ENCODE peak calls at places on chromosomes 6 and 20, in five cellular contexts. M is K562, Y is HCT116, F is H1, K is GM12878. L is an unnamed sample.
A peak's percentile ranks its signal among the peaks of the same experiment; 100 is the strongest.

GRCh38 chr20:49446808-49447207 is 35.7 kb downstream of the KCNB1 start:
- DNase-seq in M (no peak), K (no peak), F (no peak), Y (no peak), L (no peak)

GRCh38 chr20:20614391-20614790 is 98.1 kb downstream of the RALGAPA2 start:
- DNase-seq in F (no peak), M (no peak), K (no peak), Y (no peak), L (no peak)

GRCh38 chr6:157228421-157229218 is 94.7 kb downstream of the TMEM242 start:
- DNase-seq in Y (no peak), F (no peak), K (no peak), M (peak; percentile 54), L (no peak)

GRCh38 chr6:125245523-125246264 is 56.1 kb downstream of the HDDC2 start:
- DNase-seq in F (no peak), Y (no peak), M (peak; percentile 50), K (no peak), L (no peak)

GRCh38 chr20:50111120-50111828 is 1.7 kb downstream of the UBE2V1 start:
- DNase-seq in F (no peak), M (peak; percentile 51), K (no peak), Y (no peak), L (no peak)

GRCh38 chr6:154229796-154230195 is 126.8 kb downstream of the IPCEF1 start:
- DNase-seq in Y (no peak), K (no peak), M (no peak), F (no peak), L (no peak)

GRCh38 chr6:157728183-157728881 is 94.7 kb upstream of the SNX9 start:
- DNase-seq in F (no peak), K (no peak), M (no peak), Y (no peak), L (peak; percentile 99)

GRCh38 chr20:37931153-37931922 is 28.4 kb downstream of the VSTM2L start:
- DNase-seq in M (no peak), K (no peak), Y (no peak), F (no peak), L (no peak)

GRCh38 chr20:40326794-40327193 is 362.2 kb downstream of the MAFB start:
- DNase-seq in Y (no peak), K (no peak), M (no peak), F (no peak), L (no peak)

GRCh38 chr20:58287638-58288037 is 21.9 kb upstream of the RAB22A start:
- DNase-seq in F (no peak), K (no peak), Y (no peak), M (no peak), L (no peak)

GRCh38 chr20:54062812-54063280 is 7.5 kb downstream of the BCAS1 start:
- DNase-seq in M (peak; percentile 59), Y (peak; percentile 42), K (peak; percentile 82), F (no peak), L (peak; percentile 70)

GRCh38 chr20:38418509-38419204 is 16.5 kb downstream of the SNHG17 start:
- DNase-seq in M (no peak), Y (no peak), F (no peak), K (no peak), L (no peak)

GRCh38 chr20:36542019-36542488 is 735 bp downstream of the MYL9 start:
- DNase-seq in K (no peak), Y (peak; percentile 33), F (no peak), M (peak; percentile 66), L (peak; percentile 46)

GRCh38 chr6:6420097-6420496 is 99.6 kb upstream of the F13A1 start:
- DNase-seq in Y (no peak), K (no peak), F (no peak), M (no peak), L (no peak)

GRCh38 chr6:43851204-43851855 is 81.3 kb downstream of the VEGFA start:
- DNase-seq in M (no peak), K (no peak), Y (no peak), F (no peak), L (peak; percentile 36)

GRCh38 chr20:20130399-20130798 is 78.1 kb downstream of the CFAP61 start:
- DNase-seq in M (no peak), K (peak; percentile 1), Y (peak; percentile 33), F (no peak), L (peak; percentile 59)

GRCh38 chr6:34601706-34602105 is 45.6 kb upstream of the SPDEF start:
- DNase-seq in Y (no peak), M (no peak), K (no peak), F (no peak), L (no peak)

GRCh38 chr6:7249391-7249790 is 63.6 kb downstream of the SSR1 start:
- DNase-seq in F (no peak), M (no peak), K (no peak), Y (no peak), L (no peak)

GRCh38 chr6:84998223-84998622 is 233.8 kb upstream of the TBX18 start:
- DNase-seq in F (no peak), K (no peak), M (no peak), Y (no peak), L (no peak)

GRCh38 chr6:160348552-160349441 is 619 bp downstream of the SLC22A3 start:
- DNase-seq in M (no peak), K (no peak), Y (no peak), F (no peak), L (peak; percentile 87)
- TF ChIP-seq RAD21 in M (no peak), K (no peak), Y (no peak), F (no peak), L (peak; percentile 4)

GRCh38 chr6:28258877-28259777 is at the start of gene NKAPL:
- DNase-seq in Y (no peak), M (no peak), F (no peak), K (no peak), L (no peak)
- TF ChIP-seq SRF in Y (no peak), M (no peak), F (no peak), K (no peak), L (no peak)

DNA sequence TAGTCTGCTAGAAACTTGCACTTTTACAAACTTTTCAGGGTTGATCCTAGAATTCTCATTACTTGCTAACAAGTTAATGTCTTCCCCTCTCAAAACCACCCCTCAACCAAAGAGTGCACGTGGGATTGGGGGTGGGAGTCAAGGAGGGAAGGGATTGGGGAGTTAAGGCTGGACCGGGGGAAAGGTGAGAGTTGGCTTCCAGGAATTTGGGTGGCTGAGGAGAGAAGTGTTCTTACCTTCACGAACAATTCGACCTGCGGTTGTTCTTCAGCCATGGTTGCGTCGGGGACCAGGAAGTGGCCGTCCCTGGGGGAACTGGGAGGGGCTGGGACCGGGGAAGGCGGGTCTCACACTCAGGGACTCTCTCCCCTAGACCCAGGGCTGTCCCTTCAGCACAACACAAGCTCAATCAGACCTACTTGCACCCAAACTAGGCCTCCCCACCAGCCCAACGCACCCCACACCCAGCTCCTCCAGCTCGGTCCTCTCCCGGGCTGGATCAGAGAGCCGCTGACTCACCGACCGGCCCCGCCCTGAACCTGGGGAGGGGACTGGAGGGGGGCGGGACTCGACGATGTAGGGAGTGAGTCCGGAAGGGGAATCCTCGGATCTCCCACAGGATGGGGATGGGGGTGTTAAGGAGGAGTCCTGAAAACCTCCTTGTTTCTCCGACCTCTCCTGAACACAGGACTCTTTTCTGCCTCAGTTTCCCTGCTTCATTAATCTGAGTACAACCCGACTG is at the start of gene CLIC1:
- DNase-seq in F (peak; percentile 50), M (peak; percentile 98), Y (no peak), K (peak; percentile 55), L (peak; percentile 88)
- TF ChIP-seq RAD21 in F (no peak), M (peak; percentile 22), Y (no peak), K (no peak), L (peak; percentile 41)

DNA sequence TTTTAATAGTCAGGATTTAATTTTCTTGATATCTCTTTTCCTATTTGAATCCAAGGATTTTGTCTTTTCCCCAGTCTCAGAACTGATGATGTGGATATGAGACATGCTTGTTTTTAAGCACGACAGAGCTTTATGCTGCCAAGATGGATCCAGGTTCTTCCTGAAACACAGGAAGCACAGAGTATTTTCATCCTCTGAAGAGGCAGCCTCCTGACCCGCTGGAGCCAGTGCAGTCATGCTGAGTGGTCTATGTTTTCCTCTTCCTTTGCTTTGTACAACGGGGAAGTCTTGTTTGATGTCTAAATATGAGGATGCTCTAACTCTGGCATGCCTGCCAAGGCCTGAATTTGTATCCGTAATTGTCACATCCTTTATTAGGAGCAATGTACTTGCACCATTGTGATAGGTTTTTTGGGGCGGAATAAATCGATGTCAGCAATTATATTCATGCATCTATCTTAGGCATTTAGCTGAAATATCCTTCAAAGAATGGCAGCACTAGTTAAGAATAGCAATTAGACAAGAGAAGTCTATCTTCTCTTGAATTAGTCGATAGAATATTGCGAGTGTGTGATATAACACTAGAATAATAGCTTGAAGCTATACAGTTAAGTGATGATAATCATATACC is 407.1 kb upstream of the JAG1 start:
- DNase-seq in F (no peak), Y (no peak), M (no peak), K (no peak), L (no peak)
- TF ChIP-seq SRF in F (no peak), Y (no peak), M (no peak), K (no peak), L (no peak)

GRCh38 chr6:111813247-111814162 is 59.7 kb downstream of the FYN start:
- DNase-seq in Y (no peak), K (no peak), M (no peak), F (no peak), L (no peak)

GRCh38 chr6:111808493-111808892 is 64.8 kb downstream of the FYN start:
- DNase-seq in K (no peak), M (no peak), Y (no peak), F (no peak), L (no peak)

GRCh38 chr6:111809264-111809663 is 64.0 kb downstream of the FYN start:
- DNase-seq in M (no peak), Y (no peak), K (no peak), F (no peak), L (no peak)

GRCh38 chr6:111812080-111813038 is 60.9 kb downstream of the FYN start:
- DNase-seq in Y (no peak), F (no peak), K (no peak), M (no peak), L (no peak)

DNA sequence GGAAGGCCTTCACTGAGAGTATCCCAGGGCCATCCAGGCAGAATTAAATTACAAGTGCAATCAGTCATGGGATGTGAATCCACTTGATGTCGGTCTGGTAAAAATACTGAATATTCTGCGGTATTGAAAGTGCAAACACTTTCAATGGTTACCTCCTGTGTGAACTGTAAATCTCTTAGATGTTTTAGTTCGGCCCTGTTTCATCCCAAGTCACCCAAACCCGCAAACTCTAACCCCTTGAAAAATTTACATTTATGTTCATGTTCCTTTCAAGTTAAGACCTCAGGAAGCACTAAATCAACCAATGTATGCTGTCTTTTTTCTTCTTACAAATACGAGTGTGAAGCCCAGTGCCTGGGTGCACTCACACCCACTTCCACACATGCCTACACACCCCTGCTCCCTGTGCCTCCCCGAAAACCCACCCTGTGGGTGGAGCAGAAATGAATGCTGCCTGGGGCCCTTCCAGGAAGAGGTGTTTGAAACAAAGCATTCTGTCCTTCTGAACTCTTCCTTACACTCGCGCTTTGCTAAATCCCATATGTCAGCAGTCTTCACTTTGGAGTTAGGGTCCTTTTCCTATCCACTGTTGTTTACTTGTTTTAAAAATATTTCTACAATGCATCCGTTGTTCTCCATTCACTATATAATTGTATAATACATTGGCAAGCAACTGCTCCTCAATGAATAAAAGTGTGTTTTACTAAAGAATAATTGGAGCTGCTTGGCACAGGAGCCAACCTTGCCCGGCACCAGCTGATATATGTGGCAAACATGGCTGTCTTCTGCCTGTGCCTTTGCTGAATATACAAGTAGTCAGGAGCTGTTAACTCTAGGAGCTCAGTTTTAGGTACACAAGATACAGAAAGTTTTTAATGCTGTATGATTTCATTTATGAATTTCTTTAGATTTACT is 62.7 kb downstream of the FYN start:
- DNase-seq in F (no peak), K (no peak), Y (no peak), M (no peak), L (no peak)
- TF ChIP-seq RAD21 in F (no peak), K (no peak), Y (no peak), M (no peak), L (no peak)

GRCh38 chr20:1811621-1812498 is 83.3 kb upstream of the SIRPA start:
- DNase-seq in M (no peak), K (no peak), F (no peak), Y (no peak), L (peak; percentile 99)
- TF ChIP-seq SRF in M (no peak), K (no peak), F (no peak), Y (no peak), L (no peak)